ENCODE peak calls at places on chromosomes 16 and 17, in nine cellular contexts. P is CD8-positive, alpha-beta T cell; A is cardiac muscle cell; W is neuronal stem cell; L is IMR-90; N is right lobe of liver; D is right cardiac atrium; B is heart right ventricle; X is HAP-1. I is an unnamed sample. For H3K4me1, the result is how much of the 10 kb centered on the place peaks cover.

GRCh38 chr16:12767897-12768296 is 35.8 kb downstream of the CPPED1 start:
- DNase-seq in X (no peak), B (no peak), N (no peak), P (no peak), W (no peak), D (no peak), A (peak), L (no peak), I (no peak)

GRCh38 chr17:43444223-43445008 is 39.4 kb upstream of the DHX8 start:
- DNase-seq in P (no peak), N (peak), B (no peak), A (no peak), X (no peak), D (no peak), W (no peak), L (peak), I (peak)

GRCh38 chr17:82405051-82405450 is 13.1 kb upstream of the HEXD start:
- DNase-seq in W (no peak), N (no peak), L (no peak), P (no peak), B (no peak), A (no peak), X (no peak), D (no peak), I (no peak)

GRCh38 chr16:48024042-48024441 is 131.8 kb downstream of the ABCC12 start:
- DNase-seq in P (no peak), L (no peak), A (no peak), X (no peak), W (no peak), B (no peak), D (no peak), N (no peak), I (no peak)

GRCh38 chr16:48542020-48542473 is 67.9 kb downstream of the N4BP1 start:
- DNase-seq in X (no peak), B (peak), N (no peak), A (peak), L (peak), P (no peak), D (peak), W (no peak), I (peak)

GRCh38 chr16:81429045-81429521 is 15.5 kb upstream of the CMIP start:
- DNase-seq in A (peak), N (peak), X (no peak), P (peak), B (no peak), W (no peak), L (peak), D (peak), I (no peak)

GRCh38 chr16:4409081-4409932 is 7.1 kb downstream of the CORO7 start:
- DNase-seq in A (no peak), W (no peak), X (no peak), B (no peak), D (peak), L (no peak), N (no peak), P (no peak), I (no peak)

GRCh38 chr17:28925912-28926365 is 23.1 kb upstream of the DHRS13 start:
- DNase-seq in X (no peak), A (peak), B (no peak), W (no peak), L (peak), N (no peak), P (peak), D (no peak), I (peak)

GRCh38 chr16:1150511-1150982 is 2.4 kb upstream of the CACNA1H start:
- DNase-seq in N (no peak), W (no peak), X (peak), P (peak), L (peak), A (no peak), B (no peak), D (no peak), I (peak)

GRCh38 chr16:61929801-61930200 is 106.4 kb downstream of the CDH8 start:
- DNase-seq in W (no peak), D (no peak), L (no peak), X (no peak), B (no peak), P (no peak), N (no peak), A (no peak), I (no peak)

GRCh38 chr17:879546-879945 is 97.4 kb downstream of the MRM3 start:
- DNase-seq in X (no peak), P (peak), A (peak), B (peak), D (peak), L (peak), N (peak), W (peak), I (peak)

GRCh38 chr17:35185849-35186248 is 8.3 kb downstream of the SLC35G3 start:
- DNase-seq in X (no peak), N (no peak), A (no peak), D (no peak), L (no peak), W (no peak), B (no peak), P (no peak), I (no peak)

GRCh38 chr16:83215417-83216001 is 588.7 kb downstream of the CDH13 start:
- DNase-seq in D (peak), A (peak), W (peak), B (peak), X (no peak), L (peak), P (peak), N (no peak), I (peak)

GRCh38 chr17:2102931-2103398 is 48.1 kb downstream of the HIC1 start:
- DNase-seq in N (no peak), D (no peak), A (peak), L (peak), B (no peak), P (no peak), X (peak), W (no peak), I (peak)

GRCh38 chr16:85615014-85615851 is 2.1 kb downstream of the GSE1 start:
- DNase-seq in W (peak), A (no peak), X (no peak), P (peak), L (no peak), N (peak), D (peak), B (peak), I (no peak)

GRCh38 chr17:63435681-63436522 is 10.2 kb downstream of the CYB561 start:
- DNase-seq in W (no peak), B (no peak), P (no peak), A (no peak), N (no peak), X (no peak), L (no peak), D (no peak), I (no peak)

GRCh38 chr16:11354407-11354732 is 9.1 kb downstream of the RMI2 start:
- DNase-seq in X (no peak), A (no peak), W (no peak), N (no peak), L (no peak), B (no peak), P (no peak), D (no peak), I (no peak)
- H3K4me3 ChIP-seq in X (no peak), A (no peak), W (no peak), N (no peak), L (no peak), B (no peak), P (peak), D (no peak), I (no peak)

GRCh38 chr17:36934144-36934758 is 3.0 kb upstream of the LHX1 start:
- DNase-seq in A (no peak), P (no peak), L (no peak), N (no peak), W (no peak), D (no peak), X (no peak), B (no peak), I (no peak)
- H3K4me1 ChIP-seq in A (under half), P (half or more), L (under half), N (under half), W (under half), D (under half), X (under half), B (half or more), I (under half)

DNA sequence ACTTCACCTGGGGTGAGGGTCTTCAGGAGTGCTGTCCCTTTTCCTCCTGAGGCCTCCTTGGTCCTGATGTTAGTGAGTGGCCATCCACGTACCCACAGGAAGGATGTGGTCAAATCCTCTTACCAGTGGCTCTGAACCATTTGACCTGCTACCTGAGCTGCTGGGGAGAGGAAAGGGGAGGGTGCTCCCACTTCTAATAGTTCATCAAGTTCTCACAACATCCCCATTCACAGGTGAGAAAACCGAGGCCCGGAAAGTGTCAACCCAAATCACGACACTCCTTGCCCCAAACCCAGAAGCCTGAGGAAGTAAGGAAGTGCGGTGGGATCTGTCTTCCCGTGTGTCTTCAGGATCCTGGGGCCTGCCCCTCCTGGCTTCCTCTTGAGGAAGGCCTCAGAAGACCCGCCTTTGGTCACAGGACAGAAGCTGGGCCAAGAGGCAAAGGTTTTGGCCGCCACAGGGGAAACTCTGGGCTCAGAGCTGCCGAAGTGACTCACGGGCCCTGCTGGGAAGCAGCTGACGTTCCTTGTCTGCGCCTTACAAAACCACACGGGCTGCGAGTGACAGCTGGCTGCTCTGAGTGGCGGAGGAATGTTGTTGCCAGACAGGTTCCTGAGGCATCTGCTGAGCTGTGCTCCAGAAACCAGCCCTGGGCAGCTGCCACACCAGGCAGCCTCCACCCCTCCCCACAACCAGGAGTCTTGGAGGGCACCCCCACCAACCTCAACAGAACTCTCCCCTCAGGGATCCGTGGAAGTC is 13.9 kb upstream of the KIFC3 start:
- DNase-seq in W (no peak), B (peak), D (peak), A (peak), L (peak), P (peak), X (no peak), N (no peak), I (peak)
- H3K4me3 ChIP-seq in W (no peak), B (no peak), D (no peak), A (no peak), L (no peak), P (no peak), X (no peak), N (no peak), I (no peak)

GRCh38 chr16:24737916-24738594 is 8.6 kb downstream of the TNRC6A start:
- DNase-seq in D (no peak), X (no peak), P (no peak), B (no peak), N (no peak), A (no peak), L (no peak), W (no peak), I (peak)
- H3K4me1 ChIP-seq in D (under half), X (under half), P (under half), B (half or more), N (under half), A (under half), L (under half), W (under half), I (half or more)

DNA sequence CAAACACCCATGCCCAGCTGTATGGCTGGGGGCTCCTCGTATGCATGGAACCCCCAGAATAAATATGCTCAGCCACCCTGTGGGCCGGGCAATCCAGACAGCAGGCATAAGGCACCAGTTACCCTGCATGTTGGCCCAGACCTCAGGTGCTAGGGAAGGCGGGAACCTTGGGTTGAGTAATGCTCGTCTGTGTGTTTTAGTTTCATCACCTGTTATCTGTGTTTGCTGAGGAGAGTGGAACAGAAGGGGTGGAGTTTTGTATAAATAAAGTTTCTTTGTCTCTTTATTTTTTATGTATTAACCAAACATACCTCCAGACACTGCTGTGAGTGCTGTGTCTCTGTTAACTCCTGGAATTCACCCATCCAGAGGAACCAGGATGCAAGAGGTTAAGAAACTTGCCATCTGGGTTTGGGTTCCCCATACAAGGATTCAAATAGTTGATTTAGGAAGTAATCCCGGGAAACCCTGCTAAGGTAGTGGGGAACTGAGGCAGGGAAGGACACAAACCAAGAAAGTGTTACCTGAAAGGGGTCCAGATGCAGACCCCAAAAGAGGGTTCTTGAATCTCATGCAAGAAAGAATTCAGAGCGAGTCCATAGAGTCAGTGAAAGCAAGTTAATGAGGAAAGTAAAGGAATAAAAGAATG is 37.4 kb upstream of the IL21R start:
- DNase-seq in W (no peak), X (no peak), L (no peak), B (no peak), D (no peak), P (no peak), N (peak), A (no peak), I (no peak)
- H3K4me3 ChIP-seq in W (no peak), X (no peak), L (no peak), B (no peak), D (no peak), P (no peak), N (no peak), A (no peak), I (no peak)

GRCh38 chr17:61221181-61221580 is 178.5 kb upstream of the TBX2 start:
- DNase-seq in D (no peak), N (no peak), P (no peak), B (no peak), X (no peak), A (no peak), L (no peak), W (no peak), I (no peak)

GRCh38 chr17:61218438-61218837 is 181.2 kb upstream of the TBX2 start:
- DNase-seq in A (peak), B (no peak), X (no peak), L (peak), N (no peak), D (no peak), P (no peak), W (no peak), I (peak)

GRCh38 chr17:61217878-61218437 is 181.7 kb upstream of the TBX2 start:
- DNase-seq in X (no peak), N (no peak), P (no peak), D (no peak), A (no peak), W (no peak), L (no peak), B (no peak), I (no peak)

GRCh38 chr17:61221597-61222471 is 177.8 kb upstream of the TBX2 start:
- DNase-seq in X (no peak), P (no peak), D (no peak), N (no peak), W (no peak), L (peak), B (no peak), A (no peak), I (no peak)

GRCh38 chr17:61219460-61219859 is 180.2 kb upstream of the TBX2 start:
- DNase-seq in W (no peak), L (peak), B (peak), A (peak), X (no peak), P (no peak), D (peak), N (no peak), I (peak)
- H3K4me1 ChIP-seq in W (under half), L (under half), B (under half), A (under half), X (under half), P (under half), D (under half), N (under half), I (under half)

I was measured in adipocyte.